ENCODE peak calls at places on chromosomes 12 and 14, in seven cellular contexts. N, W, Y, Q, K, T and P are unnamed samples.

GRCh38 chr12:62846506-62846905 is 88.4 kb downstream of the PPM1H start:
- DNase-seq in N (no peak), W (no peak), Y (no peak), Q (no peak), K (no peak), T (no peak), P (no peak)

GRCh38 chr12:122137681-122138080 is 36.3 kb downstream of the IL31 start:
- DNase-seq in N (no peak), W (no peak), Y (peak; percentile 43), Q (no peak), K (no peak), T (no peak), P (peak; percentile 98)

GRCh38 chr12:94802796-94803195 is 152.4 kb upstream of the TMCC3 start:
- DNase-seq in N (no peak), W (no peak), Y (no peak), Q (no peak), K (no peak), T (no peak), P (no peak)

GRCh38 chr12:59603735-59604134 is 7.9 kb downstream of the SLC16A7 start:
- DNase-seq in N (no peak), W (no peak), Y (no peak), Q (no peak), K (no peak), T (no peak), P (no peak)

GRCh38 chr12:53051058-53051880 is 1.4 kb downstream of the TNS2 start:
- DNase-seq in N (peak; percentile 92), W (peak; percentile 95), Y (peak; percentile 74), Q (peak; percentile 78), K (no peak), T (no peak), P (peak; percentile 26)

GRCh38 chr14:89190779-89191513 is 226.1 kb downstream of the FOXN3 start:
- DNase-seq in N (no peak), W (no peak), Y (no peak), Q (no peak), K (no peak), T (no peak), P (no peak)

GRCh38 chr14:62357362-62357761 is 595.1 kb downstream of the SNAPC1 start:
- DNase-seq in N (no peak), W (no peak), Y (no peak), Q (no peak), K (no peak), T (no peak), P (no peak)

GRCh38 chr14:67694791-67695393 is 672 bp downstream of the RDH11 start:
- DNase-seq in N (peak; percentile 72), W (peak; percentile 78), Y (peak; percentile 92), Q (peak; percentile 41), K (peak; percentile 67), T (peak; percentile 62), P (peak; percentile 85)

GRCh38 chr12:79407671-79408622 is 282.8 kb downstream of the PAWR start:
- DNase-seq in N (no peak), W (no peak), Y (peak; percentile 77), Q (peak; percentile 56), K (no peak), T (no peak), P (peak; percentile 21)

DNA sequence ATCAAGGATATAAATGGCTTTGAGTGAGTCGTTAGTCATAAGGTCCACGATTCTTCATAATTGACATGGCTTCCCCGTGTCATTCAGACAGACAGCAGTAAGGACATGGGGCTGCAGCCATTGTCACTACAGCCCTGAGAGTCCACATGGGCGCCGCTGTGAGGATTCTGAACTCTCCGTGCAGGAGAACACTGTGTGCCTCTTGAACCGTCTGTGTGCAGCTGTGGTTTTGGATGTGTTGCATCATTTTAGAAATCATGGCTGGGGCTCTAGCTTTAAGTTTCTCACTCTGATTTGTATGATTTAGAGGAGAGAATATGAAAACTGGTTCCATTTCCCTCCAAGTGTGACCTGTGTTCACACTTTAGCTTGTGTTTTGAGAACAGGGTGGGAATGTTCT is 47.2 kb downstream of the NPAS3 start:
- DNase-seq in N (no peak), W (no peak), Y (no peak), Q (no peak), K (no peak), T (no peak), P (no peak)
- H3K36me3 ChIP-seq in N (no peaks in the 10 kb centered on the region), W (no peaks in the 10 kb centered on the region), Y (no peaks in the 10 kb centered on the region), Q (no peaks in the 10 kb centered on the region), K (no peaks in the 10 kb centered on the region), T (no peaks in the 10 kb centered on the region), P (no peaks in the 10 kb centered on the region)

DNA sequence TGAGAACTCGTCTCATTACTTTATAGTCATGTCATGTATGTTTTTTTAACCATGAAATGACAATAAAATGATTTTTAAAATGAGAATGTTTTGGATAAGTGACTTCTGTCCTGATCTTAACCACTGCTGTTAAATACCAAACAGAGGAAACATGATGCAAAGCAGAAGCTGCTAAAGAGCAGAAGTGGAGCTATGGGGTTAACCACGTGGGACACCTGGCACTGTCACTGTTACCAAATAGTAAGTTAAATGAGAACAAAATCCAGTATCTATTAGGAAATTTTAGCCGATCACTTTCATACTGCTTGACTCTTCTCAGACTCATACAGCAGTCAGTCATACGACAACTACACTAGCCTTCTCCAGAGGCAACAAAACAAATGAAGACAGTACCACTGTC is 82.4 kb downstream of the SCAF11 start:
- DNase-seq in N (no peak), W (no peak), Y (no peak), Q (no peak), K (no peak), T (no peak), P (no peak)
- H3K36me3 ChIP-seq in N (peaks cover 19% of the 10 kb centered on the region), W (peaks cover 14% of the 10 kb centered on the region), Y (no peaks in the 10 kb centered on the region), Q (no peaks in the 10 kb centered on the region), K (peaks cover 4% of the 10 kb centered on the region), T (no peaks in the 10 kb centered on the region), P (peaks cover 2% of the 10 kb centered on the region)

GRCh38 chr12:110347767-110348166 is 55.7 kb downstream of the ANAPC7 start:
- DNase-seq in N (no peak), W (no peak), Y (no peak), Q (no peak), K (no peak), T (no peak), P (no peak)

GRCh38 chr12:110348431-110349059 is 55.0 kb downstream of the ANAPC7 start:
- DNase-seq in N (no peak), W (no peak), Y (no peak), Q (no peak), K (no peak), T (no peak), P (no peak)

GRCh38 chr12:110349096-110349495 is 54.4 kb downstream of the ANAPC7 start:
- DNase-seq in N (no peak), W (no peak), Y (no peak), Q (no peak), K (no peak), T (no peak), P (no peak)

GRCh38 chr12:110351119-110351518 is 52.4 kb downstream of the ANAPC7 start:
- DNase-seq in N (no peak), W (no peak), Y (no peak), Q (no peak), K (no peak), T (no peak), P (peak; percentile 19)

DNA sequence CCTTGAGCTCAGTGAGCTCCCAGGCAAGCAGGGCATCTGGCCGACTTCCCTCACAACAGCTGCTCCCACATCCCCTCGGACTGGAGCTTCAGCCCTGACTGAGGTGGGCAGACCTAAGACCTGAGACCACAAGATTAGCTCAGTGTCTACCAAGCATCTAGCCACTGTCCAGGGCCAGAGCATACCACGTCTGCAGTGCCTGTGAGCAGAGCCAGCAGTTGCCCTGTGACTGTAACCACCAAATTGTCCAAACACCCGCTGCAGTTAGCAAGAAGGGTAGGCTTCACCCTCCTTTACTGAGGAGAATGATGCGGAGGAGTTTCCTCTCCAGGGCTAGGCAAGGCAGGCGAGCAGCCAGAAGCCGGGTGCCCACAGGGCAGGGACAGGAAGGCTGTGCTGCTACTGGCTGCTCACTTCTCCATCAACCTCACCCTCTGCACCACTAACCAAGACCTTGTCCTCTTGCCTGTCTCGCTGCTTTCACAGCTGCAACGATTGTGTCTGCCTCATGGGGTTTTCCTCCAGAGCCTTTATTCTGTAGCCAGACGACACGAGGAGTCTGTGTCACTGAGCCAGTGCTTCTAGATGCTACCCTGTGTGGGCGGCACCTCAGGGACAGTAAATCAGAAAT is 53.9 kb downstream of the ANAPC7 start:
- DNase-seq in N (no peak), W (no peak), Y (no peak), Q (no peak), K (no peak), T (no peak), P (peak; percentile 21)
- H3K36me3 ChIP-seq in N (peaks cover 53% of the 10 kb centered on the region), W (peaks cover 50% of the 10 kb centered on the region), Y (peaks cover 13% of the 10 kb centered on the region), Q (no peaks in the 10 kb centered on the region), K (peaks cover 22% of the 10 kb centered on the region), T (no peaks in the 10 kb centered on the region), P (peaks cover 46% of the 10 kb centered on the region)

GRCh38 chr12:54535474-54535873 is 13.9 kb upstream of the PDE1B start:
- DNase-seq in N (no peak), W (no peak), Y (no peak), Q (no peak), K (no peak), T (no peak), P (no peak)

GRCh38 chr12:54525383-54525782 is 24.0 kb upstream of the PDE1B start:
- DNase-seq in N (no peak), W (no peak), Y (no peak), Q (no peak), K (no peak), T (no peak), P (no peak)

GRCh38 chr12:54527631-54527929 is 21.8 kb upstream of the PDE1B start:
- DNase-seq in N (no peak), W (no peak), Y (no peak), Q (no peak), K (no peak), T (no peak), P (no peak)

GRCh38 chr12:54526800-54527630 is 22.4 kb upstream of the PDE1B start:
- DNase-seq in N (no peak), W (no peak), Y (peak; percentile 54), Q (peak; percentile 23), K (no peak), T (no peak), P (peak; percentile 61)

DNA sequence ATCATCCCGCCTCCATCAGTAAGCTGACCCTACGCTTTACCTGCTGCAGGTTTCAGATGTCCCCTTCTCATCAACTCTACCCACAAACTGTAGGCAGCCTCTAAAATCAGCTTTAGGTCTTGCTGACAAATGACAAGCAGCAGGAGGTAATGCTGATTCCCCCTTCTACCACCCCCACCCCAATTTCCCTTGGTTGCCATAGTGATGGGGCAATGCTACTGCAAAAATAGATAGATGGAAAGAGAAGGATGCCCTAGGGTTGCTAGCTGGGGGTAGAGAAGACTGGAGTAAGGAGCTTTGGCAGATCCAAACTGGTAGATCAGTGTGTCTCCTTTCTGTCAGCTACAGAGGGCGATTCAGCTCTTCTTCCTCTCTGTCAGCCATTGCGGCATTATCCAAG is 19.8 kb upstream of the PDE1B start:
- DNase-seq in N (no peak), W (no peak), Y (no peak), Q (no peak), K (no peak), T (no peak), P (no peak)
- H3K36me3 ChIP-seq in N (no peaks in the 10 kb centered on the region), W (no peaks in the 10 kb centered on the region), Y (no peaks in the 10 kb centered on the region), Q (no peaks in the 10 kb centered on the region), K (peaks cover 94% of the 10 kb centered on the region), T (no peaks in the 10 kb centered on the region), P (no peaks in the 10 kb centered on the region)